ENCODE peak calls at places on chromosomes 3 and 15, in four cellular contexts. P is K562, C is GM12891, Y is GM12878. M is an unnamed sample.

GRCh38 chr3:114707225-114707860 is 413.5 kb downstream of the TIGIT start:
- DNase-seq in P (no peak), C (no peak), Y (no peak), M (no peak)

GRCh38 chr3:59818033-59818936 is 768.5 kb upstream of the CFAP20DC start:
- DNase-seq in P (no peak), C (no peak), Y (no peak), M (peak)

GRCh38 chr3:165078293-165078692 is at the start of gene SI:
- DNase-seq in P (no peak), C (no peak), Y (no peak), M (no peak)

GRCh38 chr3:172461530-172462138 is 13.4 kb upstream of the GHSR start:
- DNase-seq in P (peak), C (peak), Y (no peak), M (no peak)

GRCh38 chr3:50652709-50653108 is 22.0 kb upstream of the DOCK3 start:
- DNase-seq in P (peak), C (peak), Y (peak), M (no peak)

GRCh38 chr3:57956119-57956832 is 51.9 kb upstream of the FLNB start:
- DNase-seq in P (no peak), C (no peak), Y (no peak), M (no peak)

GRCh38 chr3:156981005-156981404 is 154.9 kb downstream of the LEKR1 start:
- DNase-seq in P (no peak), C (no peak), Y (no peak), M (no peak)

GRCh38 chr3:151903501-151903991 is 30.1 kb downstream of the SUCNR1 start:
- DNase-seq in P (no peak), C (no peak), Y (no peak), M (no peak)

GRCh38 chr15:23497710-23498111 is 50.7 kb upstream of the GOLGA6L2 start:
- DNase-seq in P (peak), C (no peak), Y (no peak), M (no peak)

GRCh38 chr3:23055733-23056376 is 147.3 kb upstream of the UBE2E2 start:
- DNase-seq in P (no peak), C (no peak), Y (no peak), M (no peak)

GRCh38 chr3:152302521-152303021 is 33.8 kb downstream of the MBNL1 start:
- DNase-seq in P (no peak), C (no peak), Y (peak), M (no peak)

GRCh38 chr3:196138927-196139680 is 57.2 kb upstream of the TFRC start:
- DNase-seq in P (no peak), C (no peak), Y (no peak), M (no peak)

GRCh38 chr3:151538706-151539403 is 78.0 kb upstream of the IGSF10 start:
- DNase-seq in P (peak), C (no peak), Y (no peak), M (peak)

GRCh38 chr3:143972155-143972494 is 502 bp downstream of the DIPK2A start:
- DNase-seq in P (no peak), C (no peak), Y (no peak), M (no peak)

GRCh38 chr15:55319537-55320325 is 709 bp downstream of the PIGB start:
- DNase-seq in P (peak), C (no peak), Y (peak), M (peak)

GRCh38 chr3:130960139-130960779 is 66.4 kb downstream of the ASTE1 start:
- DNase-seq in P (no peak), C (no peak), Y (no peak), M (no peak)

GRCh38 chr15:101091080-101092017 is 160.5 kb downstream of the CHSY1 start:
- DNase-seq in P (no peak), C (no peak), Y (no peak), M (no peak)

GRCh38 chr3:60282840-60283239 is 968.4 kb downstream of the FHIT start:
- DNase-seq in P (no peak), C (no peak), Y (no peak), M (no peak)

GRCh38 chr15:52369455-52369854 is 73.9 kb upstream of the MYO5C start:
- DNase-seq in P (no peak), C (no peak), Y (no peak), M (no peak)

GRCh38 chr3:30293621-30294240 is 312.7 kb upstream of the TGFBR2 start:
- DNase-seq in P (no peak), C (no peak), Y (no peak), M (no peak)

GRCh38 chr3:151327571-151328198 is 1.7 kb downstream of the P2RY13 start:
- DNase-seq in P (peak), C (no peak), Y (no peak), M (no peak)

GRCh38 chr3:158672293-158673176 is at the start of gene LXN:
- DNase-seq in P (peak), C (peak), Y (peak), M (peak)

GRCh38 chr3:20225769-20226168 is 39.8 kb upstream of the SGO1 start:
- DNase-seq in P (peak), C (no peak), Y (no peak), M (no peak)

GRCh38 chr3:39933986-39934693 is 124.7 kb downstream of the MYRIP start:
- DNase-seq in P (no peak), C (no peak), Y (no peak), M (no peak)

GRCh38 chr15:87227846-87228245 is 1028.7 kb downstream of the NTRK3 start:
- DNase-seq in P (no peak), C (no peak), Y (no peak), M (no peak)

GRCh38 chr3:43649365-43649968 is 27.7 kb upstream of the ANO10 start:
- DNase-seq in P (no peak), C (no peak), Y (no peak), M (no peak)

GRCh38 chr15:25682349-25682748 is 180.8 kb downstream of the ATP10A start:
- DNase-seq in P (no peak), C (no peak), Y (no peak), M (no peak)

GRCh38 chr3:161413127-161413854 is 42.0 kb upstream of the SPTSSB start:
- DNase-seq in P (no peak), C (no peak), Y (no peak), M (no peak)

GRCh38 chr3:10546181-10546624 is 40.8 kb upstream of the ATP2B2 start:
- DNase-seq in P (no peak), C (no peak), Y (no peak), M (no peak)

GRCh38 chr3:195467641-195468390 is 25.0 kb upstream of the ACAP2 start:
- DNase-seq in P (no peak), C (no peak), Y (no peak), M (no peak)

GRCh38 chr3:148078659-148079058 is 619.0 kb upstream of the AGTR1 start:
- DNase-seq in P (no peak), C (no peak), Y (no peak), M (no peak)

GRCh38 chr3:148077951-148078350 is 619.8 kb upstream of the AGTR1 start:
- DNase-seq in P (no peak), C (no peak), Y (no peak), M (no peak)

GRCh38 chr3:148077318-148077923 is 620.3 kb upstream of the AGTR1 start:
- DNase-seq in P (peak), C (no peak), Y (no peak), M (no peak)

GRCh38 chr3:148081926-148082325 is 615.8 kb upstream of the AGTR1 start:
- DNase-seq in P (no peak), C (no peak), Y (no peak), M (no peak)

DNA sequence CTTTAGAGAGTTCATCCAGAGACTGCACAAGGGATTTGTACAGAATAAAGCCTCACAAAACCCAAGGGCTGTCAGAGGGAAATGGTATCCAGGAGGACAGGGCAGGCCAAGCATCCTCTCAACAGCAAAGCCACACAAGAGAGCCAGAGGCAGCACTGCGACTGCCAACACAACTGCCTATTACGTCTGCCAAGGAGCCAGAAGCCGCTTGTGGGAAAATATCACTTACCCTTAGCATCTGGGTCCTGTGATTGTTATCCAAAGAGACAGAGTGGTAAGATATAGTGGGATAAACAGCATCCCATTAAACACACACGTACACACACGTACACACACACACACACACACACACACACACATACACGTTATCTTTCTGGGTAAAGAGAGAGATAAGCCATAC is 618.3 kb upstream of the AGTR1 start:
- DNase-seq in P (no peak), C (no peak), Y (no peak), M (no peak)
- TF ChIP-seq SPI1 in P (no peak), C (no peak), Y (no peak), M (no peak)

GRCh38 chr3:46334911-46335478 is 18.9 kb upstream of the CCR2 start:
- DNase-seq in P (no peak), C (no peak), Y (no peak), M (no peak)
- TF ChIP-seq SPI1 in P (no peak), C (no peak), Y (no peak), M (no peak)

GRCh38 chr3:121730940-121731687 is 18.4 kb downstream of the GOLGB1 start:
- DNase-seq in P (no peak), C (no peak), Y (no peak), M (no peak)
- TF ChIP-seq SPI1 in P (no peak), C (no peak), Y (no peak), M (no peak)

GRCh38 chr15:74793135-74794028 is 11.5 kb downstream of the CSK start:
- DNase-seq in P (peak), C (no peak), Y (no peak), M (no peak)

GRCh38 chr15:74792227-74793016 is 10.5 kb downstream of the CSK start:
- DNase-seq in P (no peak), C (no peak), Y (no peak), M (no peak)

GRCh38 chr15:74790080-74790916 is 8.4 kb downstream of the CSK start:
- DNase-seq in P (no peak), C (no peak), Y (no peak), M (peak)

GRCh38 chr15:74791007-74791406 is 9.1 kb downstream of the CSK start:
- DNase-seq in P (no peak), C (no peak), Y (no peak), M (no peak)

DNA sequence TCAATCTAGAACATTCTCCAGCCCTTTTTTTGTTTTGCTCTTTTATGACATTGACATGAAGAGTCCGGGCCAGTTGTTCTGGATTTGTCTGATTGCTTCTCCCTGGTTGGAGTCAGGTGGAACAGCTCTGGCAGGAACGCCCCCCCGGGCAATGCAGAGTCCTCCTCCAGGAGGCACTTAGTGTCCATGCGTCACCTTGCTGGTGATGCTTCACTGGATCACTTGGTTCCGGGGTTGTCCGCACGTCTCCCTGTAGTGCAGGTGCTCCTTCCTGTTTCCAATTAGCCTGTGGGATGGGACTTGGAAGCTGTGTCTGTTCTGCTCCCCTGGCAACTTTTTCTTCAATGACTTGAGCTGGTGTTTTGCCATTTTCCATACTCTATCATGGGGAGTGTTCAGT is 9.8 kb downstream of the CSK start:
- DNase-seq in P (no peak), C (no peak), Y (no peak), M (no peak)
- TF ChIP-seq SPI1 in P (no peak), C (no peak), Y (peak), M (no peak)

GRCh38 chr3:187623285-187623814 is 46.8 kb downstream of the SST start:
- DNase-seq in P (no peak), C (no peak), Y (no peak), M (no peak)
- TF ChIP-seq SPI1 in P (no peak), C (no peak), Y (no peak), M (no peak)

GRCh38 chr15:68410466-68411200 is 21.3 kb downstream of the ITGA11 start:
- DNase-seq in P (no peak), C (no peak), Y (no peak), M (no peak)
- TF ChIP-seq SPI1 in P (no peak), C (no peak), Y (no peak), M (no peak)

GRCh38 chr3:24145981-24146822 is 201.1 kb downstream of the NR1D2 start:
- DNase-seq in P (no peak), C (no peak), Y (no peak), M (no peak)
- TF ChIP-seq SPI1 in P (no peak), C (no peak), Y (no peak), M (no peak)

M was measured in HL-60.